ENCODE peak calls at places on chromosomes 4 and X, in six cellular contexts. W is GM23338, M is hepatocyte, D is HCT116, Z is neural progenitor cell, K is OCI-LY7. J is an unnamed sample.

GRCh38 chr4:25654971-25655963 is at the start of gene SLC34A2:
- DNase-seq in W (peak), M (peak), D (no peak), Z (peak), K (no peak), J (no peak)

GRCh38 chr4:2416564-2417195 is 1.8 kb downstream of the ZFYVE28 start:
- DNase-seq in W (peak), M (no peak), D (no peak), Z (peak), K (no peak), J (no peak)

GRCh38 chr4:120915311-120915710 is 7.2 kb downstream of the PRDM5 start:
- DNase-seq in W (no peak), M (no peak), D (no peak), Z (no peak), K (no peak), J (no peak)

GRCh38 chr4:13933163-13933562 is 305.6 kb upstream of the BOD1L1 start:
- DNase-seq in W (peak), M (peak), D (no peak), Z (no peak), K (no peak), J (no peak)

GRCh38 chrX:48461830-48462229 is 8.2 kb downstream of the SLC38A5 start:
- DNase-seq in W (no peak), M (no peak), D (no peak), Z (no peak), K (no peak), J (no peak)

GRCh38 chr4:24404281-24404680 is 180.1 kb downstream of the DHX15 start:
- DNase-seq in W (no peak), M (no peak), D (no peak), Z (no peak), K (no peak), J (no peak)

GRCh38 chr4:6369511-6369910 is 99.9 kb downstream of the WFS1 start:
- DNase-seq in W (no peak), M (no peak), D (no peak), Z (no peak), K (no peak), J (no peak)

GRCh38 chr4:168636040-168636439 is 139.2 kb downstream of the PALLD start:
- DNase-seq in W (no peak), M (no peak), D (no peak), Z (no peak), K (no peak), J (no peak)

GRCh38 chrX:152988536-152989291 is 5.2 kb downstream of the PNMA5 start:
- DNase-seq in W (no peak), M (no peak), D (no peak), Z (no peak), K (peak), J (no peak)

GRCh38 chr4:124713213-124713592 is 671 bp upstream of the ANKRD50 start:
- DNase-seq in W (no peak), M (peak), D (peak), Z (no peak), K (peak), J (peak)

GRCh38 chrX:42491145-42491907 is 286.6 kb downstream of the PPP1R2C start:
- DNase-seq in W (no peak), M (no peak), D (no peak), Z (no peak), K (peak), J (no peak)

GRCh38 chr4:135240796-135241195 is 1039.2 kb upstream of the PABPC4L start:
- DNase-seq in W (no peak), M (peak), D (no peak), Z (no peak), K (no peak), J (no peak)

GRCh38 chrX:32530802-32531403 is 680.4 kb downstream of the DMD start:
- DNase-seq in W (peak), M (peak), D (no peak), Z (peak), K (peak), J (peak)

GRCh38 chr4:141534985-141535384 is 101.4 kb upstream of the IL15 start:
- DNase-seq in W (no peak), M (no peak), D (no peak), Z (no peak), K (no peak), J (peak)

GRCh38 chrX:1455948-1456280 is 3.2 kb upstream of the ASMTL start:
- DNase-seq in W (no peak), M (no peak), D (no peak), Z (no peak), K (no peak), J (no peak)

GRCh38 chr4:139301821-139302611 is at the start of gene NDUFC1:
- DNase-seq in W (peak), M (peak), D (no peak), Z (peak), K (peak), J (peak)

GRCh38 chrX:117215683-117216082 is 752.9 kb upstream of the CT83 start:
- DNase-seq in W (no peak), M (no peak), D (no peak), Z (no peak), K (no peak), J (no peak)

GRCh38 chrX:19867411-19867732 is 20.0 kb downstream of the SH3KBP1 start:
- DNase-seq in W (no peak), M (no peak), D (no peak), Z (no peak), K (no peak), J (peak)

GRCh38 chr4:75723117-75723801 is 1.1 kb upstream of the USO1 start:
- DNase-seq in W (no peak), M (peak), D (no peak), Z (no peak), K (no peak), J (peak)

GRCh38 chrX:68832101-68832416 is 3.2 kb downstream of the EFNB1 start:
- DNase-seq in W (peak), M (peak), D (no peak), Z (peak), K (peak), J (peak)

GRCh38 chr4:176875441-176875930 is 82.8 kb upstream of the VEGFC start:
- DNase-seq in W (no peak), M (no peak), D (no peak), Z (peak), K (no peak), J (no peak)

GRCh38 chr4:26084414-26084813 is 170.4 kb downstream of the SMIM20 start:
- DNase-seq in W (peak), M (no peak), D (no peak), Z (no peak), K (no peak), J (no peak)

GRCh38 chr4:40482985-40483647 is 146.5 kb downstream of the RBM47 start:
- DNase-seq in W (peak), M (no peak), D (no peak), Z (peak), K (no peak), J (no peak)

GRCh38 chr4:99790796-99791617 is 25.6 kb upstream of the DAPP1 start:
- DNase-seq in W (no peak), M (no peak), D (no peak), Z (no peak), K (no peak), J (peak)

GRCh38 chr4:186771624-186772023 is 48.0 kb upstream of the FAT1 start:
- DNase-seq in W (no peak), M (no peak), D (no peak), Z (no peak), K (no peak), J (no peak)

GRCh38 chr4:26459054-26459755 is 31.1 kb downstream of the CCKAR start:
- DNase-seq in W (peak), M (peak), D (peak), Z (peak), K (peak), J (peak)

GRCh38 chr4:104394409-104394813 is 100.3 kb downstream of the CXXC4 start:
- DNase-seq in W (peak), M (no peak), D (no peak), Z (peak), K (no peak), J (no peak)

GRCh38 chrX:69102805-69103204 is 62.4 kb downstream of the PJA1 start:
- DNase-seq in W (no peak), M (no peak), D (no peak), Z (no peak), K (no peak), J (no peak)

GRCh38 chr4:176767183-176767582 is 25.5 kb downstream of the VEGFC start:
- DNase-seq in W (no peak), M (no peak), D (no peak), Z (no peak), K (no peak), J (no peak)

GRCh38 chr4:184649971-184650855 is 675 bp downstream of the PRIMPOL start:
- DNase-seq in W (peak), M (peak), D (no peak), Z (peak), K (peak), J (peak)

GRCh38 chr4:177554966-177555574 is 112.8 kb upstream of the AGA start:
- DNase-seq in W (peak), M (peak), D (no peak), Z (peak), K (peak), J (peak)

GRCh38 chr4:82561745-82562552 is at the start of gene TMEM150C:
- DNase-seq in W (peak), M (peak), D (no peak), Z (peak), K (no peak), J (peak)

GRCh38 chr4:157271166-157271869 is 50.8 kb downstream of the GRIA2 start:
- DNase-seq in W (peak), M (no peak), D (no peak), Z (no peak), K (no peak), J (peak)

GRCh38 chr4:126957555-126958440 is 675.0 kb upstream of the INTU start:
- DNase-seq in W (no peak), M (no peak), D (no peak), Z (no peak), K (no peak), J (no peak)

GRCh38 chrX:49879656-49880277 is 483 bp downstream of the USP27X start:
- DNase-seq in W (no peak), M (no peak), D (no peak), Z (no peak), K (no peak), J (no peak)

GRCh38 chr4:187312299-187312698 is 588.6 kb upstream of the FAT1 start:
- DNase-seq in W (no peak), M (no peak), D (no peak), Z (no peak), K (no peak), J (no peak)

GRCh38 chrX:123336666-123337065 is 152.6 kb downstream of the GRIA3 start:
- DNase-seq in W (no peak), M (no peak), D (no peak), Z (no peak), K (no peak), J (peak)

GRCh38 chr4:36316544-36317082 is 35.2 kb downstream of the DTHD1 start:
- DNase-seq in W (no peak), M (no peak), D (no peak), Z (no peak), K (no peak), J (peak)

GRCh38 chrX:38494239-38494823 is 67.0 kb upstream of the TSPAN7 start:
- DNase-seq in W (no peak), M (no peak), D (no peak), Z (no peak), K (no peak), J (no peak)
- TF ChIP-seq EZH2phosphoT487 in W (no peak), M (no peak), D (no peak), Z (no peak), K (no peak), J (no peak)

GRCh38 chr4:17718471-17718870 is 63.0 kb downstream of the FAM184B start:
- DNase-seq in W (no peak), M (no peak), D (no peak), Z (no peak), K (no peak), J (no peak)
- H3K4me3 ChIP-seq in W (no peak), M (no peak), D (no peak), Z (no peak), K (no peak), J (no peak)

GRCh38 chr4:106062452-106062875 is 167.2 kb downstream of the NPNT start:
- DNase-seq in W (no peak), M (no peak), D (no peak), Z (no peak), K (no peak), J (peak)
- H3K4me2 ChIP-seq in W (no peak), M (peak), D (no peak), Z (no peak), K (no peak), J (peak)

GRCh38 chr4:133149364-133149695 is 236 bp downstream of the PCDH10 start:
- DNase-seq in W (no peak), M (no peak), D (no peak), Z (no peak), K (no peak), J (no peak)

GRCh38 chr4:133147365-133147821 is 1.7 kb upstream of the PCDH10 start:
- DNase-seq in W (peak), M (peak), D (no peak), Z (peak), K (no peak), J (peak)

GRCh38 chr4:133148690-133149363 is at the start of gene PCDH10:
- DNase-seq in W (peak), M (peak), D (no peak), Z (peak), K (no peak), J (peak)

GRCh38 chr4:133146574-133147198 is 2.4 kb upstream of the PCDH10 start:
- DNase-seq in W (peak), M (peak), D (no peak), Z (peak), K (no peak), J (peak)

GRCh38 chr4:133147922-133148689 is 988 bp upstream of the PCDH10 start:
- DNase-seq in W (peak), M (peak), D (no peak), Z (peak), K (no peak), J (peak)
- TF ChIP-seq EZH2phosphoT487 in W (peak), M (no peak), D (no peak), Z (no peak), K (no peak), J (no peak)

J was measured in PC-3.